ENCODE peak calls at places on chromosomes 2 and 18, in nine cellular contexts. T, I, K, B, W, N, R, G and M are unnamed samples.

GRCh38 chr2:6310186-6310909 is 555.4 kb downstream of the CMPK2 start:
- DNase-seq in T (no peak), I (no peak), K (no peak), B (no peak), W (peak; percentile 72), N (no peak), R (no peak), G (no peak), M (no peak)

GRCh38 chr2:144015655-144016245 is 504.2 kb downstream of the ZEB2 start:
- DNase-seq in T (peak; percentile 60), I (peak; percentile 86), K (no peak), B (no peak), W (no peak), N (no peak), R (no peak), G (no peak), M (no peak)

GRCh38 chr18:57624988-57625387 is 3.4 kb upstream of the NARS1 start:
- DNase-seq in T (peak; percentile 57), I (peak; percentile 46), K (no peak), B (no peak), W (no peak), N (no peak), R (no peak), G (no peak), M (no peak)

GRCh38 chr18:57141208-57142129 is 5.4 kb upstream of the BOD1L2 start:
- DNase-seq in T (peak; percentile 35), I (no peak), K (no peak), B (no peak), W (no peak), N (peak; percentile 87), R (no peak), G (peak; percentile 34), M (peak; percentile 67)

GRCh38 chr2:136251777-136252477 is 134.0 kb upstream of the CXCR4 start:
- DNase-seq in T (no peak), I (no peak), K (no peak), B (no peak), W (no peak), N (no peak), R (no peak), G (no peak), M (no peak)

GRCh38 chr2:119338282-119338681 is 28.4 kb downstream of the C2orf76 start:
- DNase-seq in T (no peak), I (no peak), K (no peak), B (no peak), W (no peak), N (no peak), R (no peak), G (no peak), M (no peak)

GRCh38 chr18:61893304-61893970 is 630 bp upstream of the RNF152 start:
- DNase-seq in T (peak; percentile 37), I (no peak), K (peak; percentile 37), B (no peak), W (no peak), N (peak; percentile 33), R (peak; percentile 48), G (no peak), M (peak; percentile 53)

GRCh38 chr18:14074187-14074586 is 58.0 kb downstream of the ZNF519 start:
- DNase-seq in T (no peak), I (no peak), K (no peak), B (no peak), W (peak; percentile 16), N (no peak), R (no peak), G (no peak), M (no peak)

GRCh38 chr2:238024986-238025385 is 35.8 kb upstream of the SCLY start:
- DNase-seq in T (peak; percentile 82), I (peak; percentile 82), K (no peak), B (no peak), W (no peak), N (no peak), R (no peak), G (no peak), M (no peak)

GRCh38 chr2:57528499-57528898 is 518.1 kb upstream of the VRK2 start:
- DNase-seq in T (no peak), I (no peak), K (no peak), B (no peak), W (no peak), N (no peak), R (no peak), G (no peak), M (no peak)

GRCh38 chr2:232487385-232488096 is at the start of gene ECEL1:
- DNase-seq in T (no peak), I (no peak), K (no peak), B (no peak), W (no peak), N (no peak), R (no peak), G (no peak), M (no peak)

GRCh38 chr2:3441465-3441864 is 62.0 kb downstream of the TRAPPC12 start:
- DNase-seq in T (no peak), I (no peak), K (no peak), B (no peak), W (no peak), N (no peak), R (no peak), G (no peak), M (no peak)

GRCh38 chr2:32553829-32554432 is 73.9 kb upstream of the TTC27 start:
- DNase-seq in T (peak; percentile 6), I (peak; percentile 22), K (no peak), B (no peak), W (peak; percentile 69), N (no peak), R (no peak), G (no peak), M (no peak)

GRCh38 chr18:3725100-3725499 is 275.1 kb downstream of the TGIF1 start:
- DNase-seq in T (no peak), I (no peak), K (no peak), B (no peak), W (peak; percentile 34), N (no peak), R (no peak), G (no peak), M (no peak)

GRCh38 chr18:33584845-33585775 is 7.1 kb downstream of the ASXL3 start:
- DNase-seq in T (no peak), I (no peak), K (no peak), B (no peak), W (no peak), N (no peak), R (no peak), G (no peak), M (no peak)

GRCh38 chr2:3682811-3683210 is 20.6 kb upstream of the DCDC2C start:
- DNase-seq in T (no peak), I (no peak), K (no peak), B (no peak), W (no peak), N (no peak), R (no peak), G (no peak), M (no peak)

GRCh38 chr2:73112026-73112912 is 479 bp downstream of the RAB11FIP5 start:
- DNase-seq in T (peak; percentile 46), I (peak; percentile 45), K (no peak), B (no peak), W (no peak), N (peak; percentile 40), R (no peak), G (no peak), M (peak; percentile 54)

GRCh38 chr18:48548921-48549320 is 10.1 kb downstream of the CTIF start:
- DNase-seq in T (no peak), I (no peak), K (no peak), B (no peak), W (no peak), N (no peak), R (no peak), G (no peak), M (no peak)
- H3K27ac ChIP-seq in T (peak overlapping the region; percentile 96), I (no peak overlapping the region), K (no peak overlapping the region), B (no peak overlapping the region), W (no peak overlapping the region), N (no peak overlapping the region), R (no peak overlapping the region), G (no peak overlapping the region), M (peak overlapping the region; percentile 43)

GRCh38 chr2:19120941-19121750 is 237.3 kb downstream of the OSR1 start:
- DNase-seq in T (peak; percentile 98), I (peak; percentile 88), K (no peak), B (peak; percentile 34), W (no peak), N (no peak), R (no peak), G (no peak), M (no peak)
- TF ChIP-seq CTCF in T (peak; percentile 3), I (no peak), K (no peak), B (no peak), W (no peak), N (no peak), R (no peak), G (no peak), M (no peak)

DNA sequence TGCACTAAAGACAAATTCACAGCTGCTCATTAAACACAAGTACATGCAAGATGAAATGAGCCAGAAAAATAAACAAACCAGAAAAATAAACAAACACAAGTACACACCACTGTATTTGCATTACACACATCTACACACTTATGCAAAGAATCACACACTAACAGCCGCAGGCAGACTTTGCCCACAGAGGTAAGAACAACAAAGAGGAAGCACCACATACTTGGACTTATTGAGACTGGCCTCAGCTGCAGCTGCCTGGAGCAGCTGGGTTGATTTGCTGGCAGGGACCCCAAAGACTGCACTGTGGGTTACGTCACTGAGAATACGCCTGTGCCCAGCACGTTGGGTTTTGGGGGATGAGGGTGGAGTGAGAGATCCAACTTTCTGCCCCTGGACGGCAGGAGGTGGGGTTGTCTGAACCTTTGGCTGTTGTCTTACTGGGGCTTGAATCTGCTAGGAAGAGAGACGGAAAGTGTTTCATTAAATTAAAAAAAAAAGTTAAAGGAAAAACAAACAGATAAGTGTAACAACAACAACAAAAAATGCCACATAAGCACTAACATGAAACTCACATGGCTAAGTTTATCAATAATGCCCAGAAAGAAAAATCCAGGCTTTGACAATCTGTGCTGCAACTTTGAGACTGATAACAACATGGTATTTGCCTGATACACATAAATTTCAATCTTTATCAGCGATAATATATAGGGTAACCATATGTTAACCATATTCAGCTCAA is 71.9 kb upstream of the NFU1 start:
- DNase-seq in T (no peak), I (peak; percentile 6), K (no peak), B (no peak), W (no peak), N (peak; percentile 41), R (peak; percentile 49), G (no peak), M (no peak)
- H3K27ac ChIP-seq in T (no peak overlapping the region), I (no peak overlapping the region), K (no peak overlapping the region), B (no peak overlapping the region), W (no peak overlapping the region), N (no peak overlapping the region), R (peak overlapping the region; percentile 62), G (no peak overlapping the region), M (no peak overlapping the region)

GRCh38 chr2:173075781-173076556 is at the start of gene MAP3K20:
- DNase-seq in T (peak; percentile 65), I (peak; percentile 59), K (peak; percentile 36), B (peak; percentile 62), W (peak; percentile 78), N (peak; percentile 75), R (peak; percentile 61), G (peak; percentile 65), M (peak; percentile 53)
- TF ChIP-seq CTCF in T (peak; percentile 58), I (peak; percentile 11), K (no peak), B (peak; percentile 28), W (peak; percentile 61), N (peak; percentile 7), R (peak; percentile 47), G (peak; percentile 21), M (peak; percentile 47)